ENCODE peak calls at places on chromosomes 5 and 9, in nine cellular contexts. I, Y, T, R, E, S, A, G and N are unnamed samples.

GRCh38 chr5:172370648-172371248 is 83.6 kb downstream of the SH3PXD2B start:
- DNase-seq in I (peak), Y (peak), T (peak), R (peak), E (peak), S (peak), A (peak), G (peak), N (no peak)

GRCh38 chr5:127077346-127077745 is 4.0 kb upstream of the C5orf63 start:
- DNase-seq in I (no peak), Y (no peak), T (no peak), R (no peak), E (no peak), S (no peak), A (no peak), G (no peak), N (no peak)

GRCh38 chr9:121278535-121279169 is 10.7 kb downstream of the GSN start:
- DNase-seq in I (peak), Y (peak), T (peak), R (peak), E (peak), S (peak), A (peak), G (peak), N (peak)

GRCh38 chr9:74920944-74921626 is 31.6 kb downstream of the C9orf40 start:
- DNase-seq in I (peak), Y (no peak), T (no peak), R (no peak), E (no peak), S (peak), A (no peak), G (peak), N (no peak)

GRCh38 chr5:1311443-1312055 is 16.7 kb upstream of the TERT start:
- DNase-seq in I (no peak), Y (no peak), T (no peak), R (no peak), E (no peak), S (no peak), A (no peak), G (no peak), N (no peak)

GRCh38 chr9:137544176-137544755 is 5.9 kb downstream of the PNPLA7 start:
- DNase-seq in I (no peak), Y (no peak), T (no peak), R (peak), E (no peak), S (peak), A (no peak), G (no peak), N (no peak)

GRCh38 chr5:34822921-34823715 is 15.8 kb upstream of the TTC23L start:
- DNase-seq in I (no peak), Y (no peak), T (no peak), R (no peak), E (no peak), S (no peak), A (no peak), G (no peak), N (no peak)

GRCh38 chr5:156188026-156188425 is 138.9 kb upstream of the SGCD start:
- DNase-seq in I (no peak), Y (no peak), T (no peak), R (peak), E (no peak), S (peak), A (no peak), G (no peak), N (no peak)

GRCh38 chr5:84091400-84091799 is 293.3 kb downstream of the EDIL3 start:
- DNase-seq in I (no peak), Y (no peak), T (no peak), R (no peak), E (no peak), S (no peak), A (no peak), G (peak), N (no peak)

GRCh38 chr5:19625562-19625961 is 362.4 kb downstream of the CDH18 start:
- DNase-seq in I (no peak), Y (no peak), T (no peak), R (no peak), E (no peak), S (no peak), A (no peak), G (no peak), N (no peak)

GRCh38 chr5:154477382-154478223 is 424 bp downstream of the HAND1 start:
- DNase-seq in I (no peak), Y (peak), T (no peak), R (no peak), E (peak), S (peak), A (peak), G (no peak), N (peak)

GRCh38 chr5:103827976-103828375 is 265.4 kb upstream of the NUDT12 start:
- DNase-seq in I (no peak), Y (no peak), T (no peak), R (no peak), E (no peak), S (no peak), A (no peak), G (no peak), N (no peak)

GRCh38 chr5:96517294-96517693 is 84.2 kb upstream of the PCSK1 start:
- DNase-seq in I (no peak), Y (no peak), T (no peak), R (peak), E (no peak), S (peak), A (no peak), G (no peak), N (no peak)

GRCh38 chr5:14032944-14033343 is 88.5 kb upstream of the DNAH5 start:
- DNase-seq in I (peak), Y (no peak), T (no peak), R (no peak), E (no peak), S (peak), A (no peak), G (peak), N (no peak)

DNA sequence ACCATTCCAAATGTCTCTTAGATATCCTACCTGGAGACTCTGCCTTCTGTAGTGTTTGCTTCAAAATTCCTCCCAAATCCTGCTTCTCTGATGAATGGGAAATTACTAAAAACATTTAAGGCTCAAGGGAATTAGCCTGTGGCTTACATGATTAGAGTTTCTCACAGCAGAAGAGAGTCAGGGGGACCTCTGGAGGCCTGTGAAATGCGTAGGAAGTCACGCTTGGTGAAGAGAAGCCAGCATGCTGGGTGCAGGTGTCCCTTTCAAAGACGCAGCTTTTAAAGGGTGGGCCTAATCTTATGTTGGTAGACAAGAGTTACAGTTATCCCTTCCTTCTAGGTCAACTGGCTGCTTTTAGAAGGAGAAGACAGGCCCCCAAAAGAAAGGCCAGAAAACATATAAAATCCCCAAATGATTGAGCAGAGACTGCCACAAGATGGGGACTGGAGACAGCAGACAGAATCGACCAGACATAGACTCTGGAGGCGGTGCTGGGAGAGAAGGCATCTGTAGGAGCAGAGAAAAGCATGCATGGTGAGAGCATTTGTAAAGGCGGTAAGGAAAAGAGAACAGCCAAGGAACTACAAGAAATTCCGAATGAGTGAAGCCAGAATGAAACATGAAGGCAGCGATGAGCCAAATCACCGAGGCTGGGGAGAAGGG is 42.3 kb downstream of the B4GALT1 start:
- DNase-seq in I (no peak), Y (no peak), T (no peak), R (no peak), E (peak), S (peak), A (peak), G (no peak), N (peak)
- TF ChIP-seq CTCF in I (no peak), Y (no peak), T (no peak), R (no peak), E (peak), S (no peak), A (no peak), G (no peak), N (peak)

GRCh38 chr5:173833200-173833599 is 54.9 kb upstream of the CPEB4 start:
- DNase-seq in I (no peak), Y (no peak), T (no peak), R (no peak), E (no peak), S (no peak), A (no peak), G (no peak), N (no peak)

GRCh38 chr5:173835662-173836061 is 52.5 kb upstream of the CPEB4 start:
- DNase-seq in I (no peak), Y (no peak), T (no peak), R (no peak), E (no peak), S (no peak), A (no peak), G (no peak), N (no peak)

GRCh38 chr5:173834070-173834771 is 53.9 kb upstream of the CPEB4 start:
- DNase-seq in I (no peak), Y (no peak), T (no peak), R (no peak), E (no peak), S (no peak), A (no peak), G (no peak), N (no peak)

GRCh38 chr5:173837654-173838053 is 50.5 kb upstream of the CPEB4 start:
- DNase-seq in I (no peak), Y (no peak), T (no peak), R (no peak), E (no peak), S (no peak), A (no peak), G (no peak), N (no peak)

GRCh38 chr5:173835131-173835530 is 53.0 kb upstream of the CPEB4 start:
- DNase-seq in I (no peak), Y (no peak), T (no peak), R (no peak), E (no peak), S (no peak), A (no peak), G (no peak), N (no peak)
- TF ChIP-seq CTCF in I (no peak), Y (no peak), T (no peak), R (no peak), E (no peak), S (no peak), A (no peak), G (no peak), N (no peak)

DNA sequence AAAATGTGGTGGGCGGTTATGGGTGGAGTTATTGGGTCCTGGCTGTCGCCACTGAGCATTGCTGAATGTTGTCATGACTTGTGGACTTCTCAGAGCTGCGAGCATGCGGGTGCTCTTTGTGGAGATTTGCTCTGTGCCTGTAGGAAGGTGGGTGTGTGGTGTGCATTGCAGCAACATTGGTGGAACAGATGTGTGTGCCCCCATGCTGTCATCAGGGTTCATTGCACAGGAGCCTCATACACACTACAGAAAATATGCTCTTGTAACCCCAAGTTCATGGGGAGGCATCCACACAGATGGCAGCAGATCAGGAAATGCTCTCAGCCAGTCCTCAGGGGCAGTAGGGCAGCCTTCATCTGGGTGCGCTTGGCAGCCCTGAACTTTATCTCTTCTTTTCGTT is 55.9 kb upstream of the PHF2 start:
- DNase-seq in I (no peak), Y (no peak), T (no peak), R (no peak), E (no peak), S (peak), A (no peak), G (no peak), N (no peak)
- TF ChIP-seq CTCF in I (no peak), Y (no peak), T (no peak), R (no peak), E (no peak), S (peak), A (no peak), G (no peak), N (no peak)

GRCh38 chr9:132152231-132152630 is 9.6 kb upstream of the NTNG2 start:
- DNase-seq in I (no peak), Y (no peak), T (no peak), R (no peak), E (no peak), S (no peak), A (no peak), G (no peak), N (no peak)
- TF ChIP-seq CTCF in I (no peak), Y (no peak), T (no peak), R (no peak), E (no peak), S (no peak), A (no peak), G (no peak), N (no peak)

DNA sequence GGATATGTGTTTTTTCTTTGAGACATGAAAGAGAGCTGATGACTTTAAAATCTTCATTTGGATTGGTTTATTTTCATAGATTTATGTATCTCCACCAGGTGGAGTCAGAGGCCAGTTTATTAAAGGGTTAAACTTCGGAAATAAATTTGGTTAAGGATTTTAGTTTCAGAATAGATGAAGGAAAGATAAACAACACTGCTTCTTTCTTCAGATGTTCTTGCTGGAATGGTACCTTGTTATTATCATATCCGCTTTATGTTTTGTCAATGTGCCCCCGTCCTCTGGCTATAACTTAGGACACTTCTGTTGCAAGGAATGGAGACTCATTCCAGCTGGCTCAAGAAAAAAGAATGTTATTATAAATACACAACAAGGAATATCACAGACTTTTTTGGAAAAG is 81.2 kb downstream of the ALDH1A1 start:
- DNase-seq in I (peak), Y (no peak), T (no peak), R (peak), E (no peak), S (peak), A (no peak), G (peak), N (no peak)
- TF ChIP-seq CTCF in I (peak), Y (peak), T (peak), R (peak), E (no peak), S (peak), A (no peak), G (peak), N (peak)

GRCh38 chr9:38371495-38371894 is 21.0 kb upstream of the ALDH1B1 start:
- DNase-seq in I (peak), Y (no peak), T (peak), R (peak), E (peak), S (peak), A (peak), G (peak), N (peak)
- TF ChIP-seq CTCF in I (peak), Y (no peak), T (peak), R (no peak), E (no peak), S (peak), A (no peak), G (peak), N (peak)

DNA sequence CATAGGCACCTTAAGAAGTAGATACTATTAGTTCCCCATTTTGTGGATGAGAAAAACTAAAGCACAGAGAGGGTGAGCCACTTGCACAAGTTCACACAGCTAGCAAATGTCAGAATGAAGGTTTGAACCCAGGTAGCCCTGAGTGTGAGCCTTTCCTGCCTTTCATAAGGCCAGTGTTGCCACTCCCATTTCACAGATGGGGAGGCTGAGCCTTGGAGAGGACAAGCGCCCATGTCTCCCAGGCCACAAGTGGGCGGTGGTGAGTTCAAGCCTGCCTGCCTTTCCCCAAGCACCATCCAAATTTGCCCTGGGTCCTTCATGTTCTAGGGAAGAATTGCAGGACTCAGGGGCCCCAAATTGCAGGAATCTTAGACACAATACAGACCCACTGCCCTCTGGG is 50.6 kb downstream of the LHX2 start:
- DNase-seq in I (no peak), Y (peak), T (no peak), R (no peak), E (no peak), S (no peak), A (no peak), G (no peak), N (no peak)
- TF ChIP-seq CTCF in I (no peak), Y (peak), T (no peak), R (peak), E (no peak), S (peak), A (no peak), G (peak), N (peak)

GRCh38 chr5:113321266-113321665 is 113.5 kb downstream of the TSSK1B start:
- DNase-seq in I (no peak), Y (no peak), T (no peak), R (no peak), E (no peak), S (peak), A (no peak), G (no peak), N (no peak)
- TF ChIP-seq CTCF in I (no peak), Y (no peak), T (no peak), R (no peak), E (no peak), S (no peak), A (no peak), G (no peak), N (no peak)

DNA sequence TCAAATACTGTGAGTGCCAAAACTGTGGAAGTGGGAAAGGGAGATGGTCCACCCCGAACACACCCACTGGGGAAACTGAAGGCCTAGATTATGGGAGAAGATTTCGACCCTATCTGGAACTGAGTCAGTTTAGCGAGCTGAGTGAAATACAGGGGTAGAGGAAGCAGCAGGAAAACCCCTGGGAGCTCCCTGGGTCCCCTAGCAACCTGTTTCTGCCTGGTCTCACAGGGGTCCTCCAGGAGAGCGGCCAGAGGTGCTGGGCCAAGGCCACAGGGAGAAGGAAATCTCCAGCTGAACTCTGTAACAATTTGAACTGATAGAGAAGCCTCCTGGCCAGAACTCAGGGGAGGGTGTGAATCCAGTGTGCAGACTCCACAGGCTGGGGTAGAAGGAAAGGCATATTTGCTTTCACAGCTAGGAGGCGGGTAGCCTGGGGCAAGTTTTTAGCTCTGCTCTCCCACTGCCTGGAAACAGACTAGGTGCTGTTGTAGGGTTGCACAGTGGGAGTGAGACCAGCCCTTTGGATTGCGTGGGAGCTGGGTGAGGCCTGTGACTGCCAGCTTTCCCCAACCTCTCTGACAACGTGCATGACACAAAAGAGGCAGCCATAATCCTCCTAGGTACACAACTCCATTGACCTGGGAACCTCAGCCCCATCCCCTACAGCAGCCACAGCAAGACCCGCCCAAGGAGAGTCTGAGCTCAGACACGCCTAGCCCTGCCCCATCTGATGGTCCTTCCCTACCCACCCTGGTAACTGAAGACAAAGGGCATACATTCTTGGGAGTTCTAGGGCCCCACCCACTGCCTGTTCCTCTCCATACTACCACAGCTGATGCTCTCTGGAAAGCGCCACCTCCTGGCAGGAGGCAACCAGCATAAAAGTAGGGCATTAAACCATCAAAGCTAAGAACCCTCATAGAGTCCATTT is 78.8 kb upstream of the GPBP1 start:
- DNase-seq in I (peak), Y (peak), T (peak), R (no peak), E (no peak), S (peak), A (no peak), G (peak), N (no peak)
- TF ChIP-seq CTCF in I (no peak), Y (peak), T (no peak), R (no peak), E (no peak), S (peak), A (peak), G (peak), N (peak)